ENCODE peak calls at places on chromosomes 2 and 18, in eight cellular contexts. D, A, W, R, U, S, Y and N are unnamed samples.

GRCh38 chr2:173982918-173983317 is 17.7 kb upstream of the SP3 start:
- DNase-seq in A (peak; percentile 44), D (no peak), R (peak; percentile 55), Y (no peak), S (no peak), W (no peak), U (no peak), N (peak; percentile 94)

GRCh38 chr18:285817-286216 is 18.0 kb upstream of the THOC1 start:
- DNase-seq in R (no peak), W (no peak), Y (no peak), S (no peak), U (no peak), D (no peak), A (no peak), N (no peak)

GRCh38 chr2:162103443-162104009 is 29.5 kb upstream of the DPP4 start:
- DNase-seq in Y (no peak), U (no peak), A (no peak), D (no peak), R (no peak), W (no peak), S (no peak), N (peak; percentile 44)

GRCh38 chr2:153871231-153872221 is at the start of gene GALNT13:
- DNase-seq in Y (no peak), U (peak; percentile 27), A (peak; percentile 15), S (peak; percentile 74), R (peak; percentile 23), D (no peak), W (peak; percentile 88), N (no peak)

GRCh38 chr2:39778775-39779751 is at the start of gene THUMPD2:
- DNase-seq in A (peak; percentile 81), R (peak; percentile 81), U (peak; percentile 72), Y (peak; percentile 86), W (peak; percentile 73), S (peak; percentile 66), D (peak; percentile 80), N (peak; percentile 68)

GRCh38 chr2:85978883-85979780 is 90.3 kb upstream of the ST3GAL5 start:
- DNase-seq in U (no peak), R (no peak), W (no peak), S (no peak), D (peak; percentile 7), Y (no peak), A (no peak), N (no peak)

GRCh38 chr2:16228951-16229350 is 288.6 kb downstream of the MYCN start:
- DNase-seq in D (no peak), U (no peak), A (no peak), R (no peak), W (no peak), S (no peak), Y (no peak), N (no peak)

GRCh38 chr2:74020717-74021406 is 36.2 kb downstream of the TET3 start:
- DNase-seq in U (no peak), Y (no peak), D (no peak), A (no peak), R (no peak), W (no peak), S (no peak), N (no peak)

GRCh38 chr2:104850322-104851184 is 3.4 kb upstream of the POU3F3 start:
- DNase-seq in D (no peak), Y (no peak), W (no peak), U (no peak), R (no peak), S (no peak), A (no peak), N (no peak)

GRCh38 chr2:75074228-75074627 is 115.8 kb downstream of the POLE4 start:
- DNase-seq in R (no peak), Y (no peak), W (no peak), D (no peak), U (no peak), S (no peak), A (no peak), N (no peak)

GRCh38 chr18:79690586-79691482 is 11.2 kb downstream of the CTDP1 start:
- DNase-seq in D (no peak), A (no peak), U (no peak), W (no peak), Y (peak; percentile 45), S (no peak), R (no peak), N (no peak)

GRCh38 chr2:206160124-206160806 is 570 bp downstream of the EEF1B2 start:
- DNase-seq in D (no peak), W (peak; percentile 63), Y (peak; percentile 75), U (no peak), A (no peak), S (no peak), R (no peak), N (no peak)

GRCh38 chr2:10884530-10885478 is 26.9 kb upstream of the KCNF1 start:
- DNase-seq in W (no peak), D (no peak), U (no peak), A (no peak), R (no peak), Y (no peak), S (no peak), N (no peak)

GRCh38 chr2:205763708-205764501 is 81.6 kb downstream of the NRP2 start:
- DNase-seq in Y (peak; percentile 20), U (peak; percentile 29), A (peak; percentile 55), R (peak; percentile 45), W (no peak), D (no peak), S (peak; percentile 78), N (no peak)

GRCh38 chr2:161131074-161131680 is 29.1 kb upstream of the TANK start:
- DNase-seq in W (no peak), D (no peak), A (no peak), S (no peak), U (no peak), R (no peak), Y (no peak), N (no peak)

GRCh38 chr2:96970248-96970875 is 16.0 kb downstream of the FAM178B start:
- DNase-seq in S (no peak), Y (peak; percentile 51), A (no peak), R (no peak), W (no peak), D (no peak), U (no peak), N (peak; percentile 20)

GRCh38 chr2:24809316-24810007 is 16.2 kb downstream of the CENPO start:
- DNase-seq in R (no peak), D (no peak), U (no peak), S (no peak), W (no peak), Y (no peak), A (no peak), N (no peak)

GRCh38 chr2:25938345-25938744 is 44.0 kb downstream of the KIF3C start:
- DNase-seq in Y (no peak), W (no peak), A (peak; percentile 43), D (no peak), U (peak; percentile 61), S (no peak), R (peak; percentile 74), N (no peak)

GRCh38 chr2:190999949-191000665 is 13.9 kb downstream of the STAT1 start:
- DNase-seq in D (no peak), R (no peak), A (no peak), S (no peak), W (no peak), Y (no peak), U (no peak), N (no peak)

GRCh38 chr2:15142069-15142689 is 419.0 kb downstream of the NBAS start:
- DNase-seq in W (peak; percentile 96), S (no peak), R (no peak), D (no peak), Y (peak; percentile 12), U (no peak), A (no peak), N (peak; percentile 41)

GRCh38 chr2:119674711-119675500 is 4.1 kb upstream of the TMEM177 start:
- DNase-seq in W (no peak), Y (no peak), A (no peak), S (no peak), R (no peak), D (no peak), U (no peak), N (no peak)

GRCh38 chr18:10210077-10210476 is 244.4 kb upstream of the APCDD1 start:
- DNase-seq in A (no peak), Y (no peak), W (no peak), R (no peak), D (no peak), S (no peak), U (no peak), N (no peak)

GRCh38 chr2:161085041-161085598 is 75.1 kb upstream of the TANK start:
- DNase-seq in D (no peak), R (no peak), Y (no peak), S (no peak), U (no peak), A (no peak), W (no peak), N (no peak)

GRCh38 chr2:148303166-148303565 is 282.3 kb downstream of the MBD5 start:
- DNase-seq in Y (peak; percentile 60), A (no peak), W (no peak), S (no peak), D (no peak), R (no peak), U (no peak), N (no peak)

GRCh38 chr2:151237422-151238012 is 24.1 kb downstream of the RBM43 start:
- DNase-seq in S (no peak), Y (no peak), W (no peak), R (no peak), D (no peak), U (no peak), A (no peak), N (peak; percentile 18)
- TF ChIP-seq CTCF in S (no peak), Y (no peak), W (no peak), R (no peak), D (no peak), U (no peak), A (no peak), N (no peak)

GRCh38 chr2:66821168-66821567 is 386.2 kb downstream of the MEIS1 start:
- DNase-seq in A (no peak), Y (no peak), R (no peak), S (no peak), U (no peak), W (no peak), D (no peak), N (no peak)
- TF ChIP-seq CTCF in A (no peak), Y (no peak), R (no peak), S (no peak), U (no peak), W (no peak), D (no peak), N (no peak)

GRCh38 chr2:216109962-216110614 is 940 bp downstream of the XRCC5 start:
- DNase-seq in R (no peak), D (no peak), A (no peak), S (no peak), Y (peak; percentile 62), U (no peak), W (peak; percentile 59), N (peak; percentile 37)
- TF ChIP-seq CTCF in R (no peak), D (peak; percentile 60), A (peak; percentile 54), S (peak; percentile 69), Y (peak; percentile 15), U (peak; percentile 30), W (peak; percentile 69), N (peak; percentile 46)

GRCh38 chr2:2098458-2099167 is 232.5 kb downstream of the MYT1L start:
- DNase-seq in U (no peak), W (no peak), D (no peak), Y (no peak), A (no peak), S (no peak), R (no peak), N (no peak)

GRCh38 chr2:2097549-2097948 is 233.5 kb downstream of the MYT1L start:
- DNase-seq in W (no peak), D (no peak), U (no peak), Y (no peak), S (no peak), R (no peak), A (no peak), N (no peak)

GRCh38 chr2:2096803-2097464 is 234.1 kb downstream of the MYT1L start:
- DNase-seq in S (no peak), W (no peak), R (no peak), A (no peak), U (no peak), D (no peak), Y (no peak), N (no peak)

GRCh38 chr2:2095360-2096093 is 235.5 kb downstream of the MYT1L start:
- DNase-seq in A (no peak), Y (no peak), R (no peak), U (no peak), S (no peak), W (no peak), D (no peak), N (no peak)
- TF ChIP-seq CTCF in A (no peak), Y (peak; percentile 16), R (no peak), U (no peak), S (no peak), W (no peak), D (no peak), N (no peak)